ENCODE peak calls at places on chromosomes 13 and 19, in eight cellular contexts. One of them, this sample, is unnamed.

GRCh38 chr13:83825676-83826075 is 56.6 kb downstream of the SLITRK1 start:
- DNase-seq in left lung: no peak
- DNase-seq in spleen: no peak
- DNase-seq in colonic mucosa: no peak
- DNase-seq in pancreas: no peak
- DNase-seq in HCT116: no peak
- DNase-seq in naive thymus-derived CD4-positive, alpha-beta T cell: no peak
- DNase-seq in gastrocnemius medialis: no peak
- DNase-seq in this sample: no peak

GRCh38 chr13:99978781-99979452 is 2.7 kb upstream of the ZIC2 start:
- DNase-seq in left lung: peak; percentile 59
- DNase-seq in spleen: no peak
- DNase-seq in colonic mucosa: peak; percentile 24
- DNase-seq in pancreas: no peak
- DNase-seq in HCT116: no peak
- DNase-seq in naive thymus-derived CD4-positive, alpha-beta T cell: no peak
- DNase-seq in gastrocnemius medialis: no peak
- DNase-seq in this sample: no peak

GRCh38 chr19:44912854-44913253 is 1.6 kb upstream of the APOC1 start:
- DNase-seq in left lung: no peak
- DNase-seq in spleen: peak; percentile 89
- DNase-seq in colonic mucosa: no peak
- DNase-seq in pancreas: no peak
- DNase-seq in HCT116: no peak
- DNase-seq in naive thymus-derived CD4-positive, alpha-beta T cell: no peak
- DNase-seq in gastrocnemius medialis: peak; percentile 59
- DNase-seq in this sample: no peak

GRCh38 chr19:16295071-16295470 is 29.6 kb upstream of the KLF2 start:
- DNase-seq in left lung: no peak
- DNase-seq in spleen: no peak
- DNase-seq in colonic mucosa: no peak
- DNase-seq in pancreas: no peak
- DNase-seq in HCT116: no peak
- DNase-seq in naive thymus-derived CD4-positive, alpha-beta T cell: no peak
- DNase-seq in gastrocnemius medialis: no peak
- DNase-seq in this sample: no peak

GRCh38 chr19:41431426-41432386 is 4.5 kb upstream of the B3GNT8 start:
- DNase-seq in left lung: peak; percentile 67
- DNase-seq in spleen: no peak
- DNase-seq in colonic mucosa: no peak
- DNase-seq in pancreas: no peak
- DNase-seq in HCT116: no peak
- DNase-seq in naive thymus-derived CD4-positive, alpha-beta T cell: no peak
- DNase-seq in gastrocnemius medialis: peak; percentile 75
- DNase-seq in this sample: no peak

GRCh38 chr19:42407816-42408175 is 17.7 kb upstream of the CNFN start:
- DNase-seq in left lung: no peak
- DNase-seq in spleen: no peak
- DNase-seq in colonic mucosa: no peak
- DNase-seq in pancreas: no peak
- DNase-seq in HCT116: no peak
- DNase-seq in naive thymus-derived CD4-positive, alpha-beta T cell: no peak
- DNase-seq in gastrocnemius medialis: no peak
- DNase-seq in this sample: no peak

GRCh38 chr13:40550130-40550529 is 116.3 kb downstream of the FOXO1 start:
- DNase-seq in left lung: no peak
- DNase-seq in spleen: no peak
- DNase-seq in colonic mucosa: no peak
- DNase-seq in pancreas: no peak
- DNase-seq in HCT116: no peak
- DNase-seq in naive thymus-derived CD4-positive, alpha-beta T cell: no peak
- DNase-seq in gastrocnemius medialis: no peak
- DNase-seq in this sample: no peak

GRCh38 chr13:92316030-92316429 is 910.6 kb upstream of the GPC6 start:
- DNase-seq in left lung: no peak
- DNase-seq in spleen: no peak
- DNase-seq in colonic mucosa: no peak
- DNase-seq in pancreas: no peak
- DNase-seq in HCT116: no peak
- DNase-seq in naive thymus-derived CD4-positive, alpha-beta T cell: no peak
- DNase-seq in gastrocnemius medialis: no peak
- DNase-seq in this sample: no peak

GRCh38 chr13:76822691-76823267 is 63.4 kb downstream of the KCTD12 start:
- DNase-seq in left lung: no peak
- DNase-seq in spleen: no peak
- DNase-seq in colonic mucosa: no peak
- DNase-seq in pancreas: no peak
- DNase-seq in HCT116: no peak
- DNase-seq in naive thymus-derived CD4-positive, alpha-beta T cell: peak; percentile 36
- DNase-seq in gastrocnemius medialis: no peak
- DNase-seq in this sample: no peak

GRCh38 chr19:7862413-7862951 is 11.7 kb downstream of the PRR36 start:
- DNase-seq in left lung: peak; percentile 89
- DNase-seq in spleen: peak; percentile 87
- DNase-seq in colonic mucosa: peak; percentile 87
- DNase-seq in pancreas: peak; percentile 81
- DNase-seq in HCT116: peak; percentile 54
- DNase-seq in naive thymus-derived CD4-positive, alpha-beta T cell: peak; percentile 73
- DNase-seq in gastrocnemius medialis: no peak
- DNase-seq in this sample: peak; percentile 71

GRCh38 chr13:22455036-22455435 is 725.7 kb upstream of the SGCG start:
- DNase-seq in left lung: no peak
- DNase-seq in spleen: no peak
- DNase-seq in colonic mucosa: no peak
- DNase-seq in pancreas: no peak
- DNase-seq in HCT116: no peak
- DNase-seq in naive thymus-derived CD4-positive, alpha-beta T cell: no peak
- DNase-seq in gastrocnemius medialis: no peak
- DNase-seq in this sample: no peak

GRCh38 chr19:33497151-33497777 is 24.3 kb downstream of the PEPD start:
- DNase-seq in left lung: peak; percentile 50
- DNase-seq in spleen: peak; percentile 69
- DNase-seq in colonic mucosa: no peak
- DNase-seq in pancreas: peak; percentile 28
- DNase-seq in HCT116: no peak
- DNase-seq in naive thymus-derived CD4-positive, alpha-beta T cell: no peak
- DNase-seq in gastrocnemius medialis: no peak
- DNase-seq in this sample: no peak

GRCh38 chr13:105177265-105177900 is 1358.1 kb downstream of the EFNB2 start:
- DNase-seq in left lung: no peak
- DNase-seq in spleen: no peak
- DNase-seq in colonic mucosa: no peak
- DNase-seq in pancreas: no peak
- DNase-seq in HCT116: no peak
- DNase-seq in naive thymus-derived CD4-positive, alpha-beta T cell: no peak
- DNase-seq in gastrocnemius medialis: no peak
- DNase-seq in this sample: no peak

GRCh38 chr19:56960959-56961622 is 120.6 kb upstream of the PEG3 start:
- DNase-seq in left lung: no peak
- DNase-seq in spleen: no peak
- DNase-seq in colonic mucosa: no peak
- DNase-seq in pancreas: no peak
- DNase-seq in HCT116: no peak
- DNase-seq in naive thymus-derived CD4-positive, alpha-beta T cell: no peak
- DNase-seq in gastrocnemius medialis: no peak
- DNase-seq in this sample: no peak

GRCh38 chr19:13234518-13234917 is 84.3 kb downstream of the IER2 start:
- DNase-seq in left lung: no peak
- DNase-seq in spleen: peak; percentile 89
- DNase-seq in colonic mucosa: peak; percentile 83
- DNase-seq in pancreas: no peak
- DNase-seq in HCT116: peak; percentile 33
- DNase-seq in naive thymus-derived CD4-positive, alpha-beta T cell: peak; percentile 46
- DNase-seq in gastrocnemius medialis: no peak
- DNase-seq in this sample: peak; percentile 10

GRCh38 chr13:27678306-27679040 is 56.8 kb downstream of the POLR1D start:
- DNase-seq in left lung: no peak
- DNase-seq in spleen: no peak
- DNase-seq in colonic mucosa: peak; percentile 22
- DNase-seq in pancreas: no peak
- DNase-seq in HCT116: no peak
- DNase-seq in naive thymus-derived CD4-positive, alpha-beta T cell: no peak
- DNase-seq in gastrocnemius medialis: no peak
- DNase-seq in this sample: no peak

GRCh38 chr19:7971553-7972520 is 28.4 kb upstream of the TIMM44 start:
- DNase-seq in left lung: peak; percentile 79
- DNase-seq in spleen: peak; percentile 74
- DNase-seq in colonic mucosa: no peak
- DNase-seq in pancreas: no peak
- DNase-seq in HCT116: no peak
- DNase-seq in naive thymus-derived CD4-positive, alpha-beta T cell: no peak
- DNase-seq in gastrocnemius medialis: no peak
- DNase-seq in this sample: no peak

GRCh38 chr19:38658462-38659306 is 11.2 kb downstream of the ACTN4 start:
- DNase-seq in left lung: no peak
- DNase-seq in spleen: no peak
- DNase-seq in colonic mucosa: peak; percentile 70
- DNase-seq in pancreas: peak; percentile 42
- DNase-seq in HCT116: peak; percentile 83
- DNase-seq in naive thymus-derived CD4-positive, alpha-beta T cell: no peak
- DNase-seq in gastrocnemius medialis: peak; percentile 59
- DNase-seq in this sample: no peak

GRCh38 chr19:2798733-2799132 is 13.4 kb downstream of the THOP1 start:
- DNase-seq in left lung: peak; percentile 51
- DNase-seq in spleen: no peak
- DNase-seq in colonic mucosa: no peak
- DNase-seq in pancreas: no peak
- DNase-seq in HCT116: no peak
- DNase-seq in naive thymus-derived CD4-positive, alpha-beta T cell: no peak
- DNase-seq in gastrocnemius medialis: peak; percentile 51
- DNase-seq in this sample: no peak

GRCh38 chr19:50330365-50331078 is 1.3 kb upstream of the KCNC3 start:
- DNase-seq in left lung: peak; percentile 93
- DNase-seq in spleen: peak; percentile 95
- DNase-seq in colonic mucosa: peak; percentile 76
- DNase-seq in pancreas: peak; percentile 94
- DNase-seq in HCT116: peak; percentile 53
- DNase-seq in naive thymus-derived CD4-positive, alpha-beta T cell: peak; percentile 58
- DNase-seq in gastrocnemius medialis: peak; percentile 78
- DNase-seq in this sample: peak; percentile 64

GRCh38 chr13:90493667-90494066 is 853.8 kb upstream of the MIR17HG start:
- DNase-seq in left lung: no peak
- DNase-seq in spleen: no peak
- DNase-seq in colonic mucosa: no peak
- DNase-seq in pancreas: no peak
- DNase-seq in HCT116: no peak
- DNase-seq in naive thymus-derived CD4-positive, alpha-beta T cell: no peak
- DNase-seq in gastrocnemius medialis: no peak
- DNase-seq in this sample: no peak

GRCh38 chr19:35150445-35150844 is 4.1 kb upstream of the FXYD5 start:
- DNase-seq in left lung: no peak
- DNase-seq in spleen: no peak
- DNase-seq in colonic mucosa: no peak
- DNase-seq in pancreas: no peak
- DNase-seq in HCT116: no peak
- DNase-seq in naive thymus-derived CD4-positive, alpha-beta T cell: no peak
- DNase-seq in gastrocnemius medialis: no peak
- DNase-seq in this sample: no peak
- H3K4me1 ChIP-seq in left lung: peaks cover 29% of the 10 kb centered on the region
- H3K4me1 ChIP-seq in spleen: peaks cover 15% of the 10 kb centered on the region
- H3K4me1 ChIP-seq in colonic mucosa: no peaks in the 10 kb centered on the region
- H3K4me1 ChIP-seq in pancreas: no peaks in the 10 kb centered on the region
- H3K4me1 ChIP-seq in HCT116: peaks cover 9% of the 10 kb centered on the region
- H3K4me1 ChIP-seq in naive thymus-derived CD4-positive, alpha-beta T cell: peaks cover 6% of the 10 kb centered on the region
- H3K4me1 ChIP-seq in gastrocnemius medialis: no peaks in the 10 kb centered on the region
- H3K4me1 ChIP-seq in this sample: peaks cover 9% of the 10 kb centered on the region

DNA sequence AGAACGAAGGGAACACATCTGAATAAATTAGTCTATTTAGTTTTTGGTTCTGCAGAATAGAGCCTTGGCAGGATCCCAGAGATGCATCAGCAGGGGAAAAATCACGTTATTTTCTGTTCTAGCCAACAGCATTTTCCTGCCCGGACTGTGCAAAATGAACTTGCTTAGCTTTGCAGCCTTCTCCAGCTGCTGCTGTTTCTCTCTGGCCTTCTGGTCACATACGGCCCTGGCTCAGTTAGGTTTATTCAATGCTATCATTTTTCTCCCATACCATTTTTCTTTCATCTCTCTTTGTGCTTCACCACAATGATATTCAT is 110.4 kb upstream of the KL start:
- DNase-seq in left lung: no peak
- DNase-seq in spleen: no peak
- DNase-seq in colonic mucosa: peak; percentile 25
- DNase-seq in pancreas: no peak
- DNase-seq in HCT116: no peak
- DNase-seq in naive thymus-derived CD4-positive, alpha-beta T cell: no peak
- DNase-seq in gastrocnemius medialis: no peak
- DNase-seq in this sample: no peak
- H3K27me3 ChIP-seq in left lung: no peaks in the 10 kb centered on the region
- H3K27me3 ChIP-seq in spleen: no peaks in the 10 kb centered on the region
- H3K27me3 ChIP-seq in colonic mucosa: no peaks in the 10 kb centered on the region
- H3K27me3 ChIP-seq in pancreas: no peaks in the 10 kb centered on the region
- H3K27me3 ChIP-seq in HCT116: no peaks in the 10 kb centered on the region
- H3K27me3 ChIP-seq in naive thymus-derived CD4-positive, alpha-beta T cell: no peaks in the 10 kb centered on the region
- H3K27me3 ChIP-seq in gastrocnemius medialis: no peaks in the 10 kb centered on the region
- H3K27me3 ChIP-seq in this sample: no peaks in the 10 kb centered on the region

GRCh38 chr19:861099-861755 is 1.8 kb downstream of the CFD start:
- DNase-seq in left lung: no peak
- DNase-seq in spleen: peak; percentile 76
- DNase-seq in colonic mucosa: no peak
- DNase-seq in pancreas: peak; percentile 84
- DNase-seq in HCT116: no peak
- DNase-seq in naive thymus-derived CD4-positive, alpha-beta T cell: no peak
- DNase-seq in gastrocnemius medialis: no peak
- DNase-seq in this sample: no peak
- H3K4me3 ChIP-seq in left lung: no peak overlapping the region
- H3K4me3 ChIP-seq in spleen: peak overlapping the region; percentile 66
- H3K4me3 ChIP-seq in colonic mucosa: peak overlapping the region; percentile 32
- H3K4me3 ChIP-seq in pancreas: no peak overlapping the region
- H3K4me3 ChIP-seq in HCT116: peak overlapping the region; percentile 78
- H3K4me3 ChIP-seq in naive thymus-derived CD4-positive, alpha-beta T cell: no peak overlapping the region
- H3K4me3 ChIP-seq in gastrocnemius medialis: no peak overlapping the region
- H3K4me3 ChIP-seq in this sample: no peak overlapping the region

GRCh38 chr13:24273926-24274325 is 35.5 kb upstream of the C1QTNF9 start:
- DNase-seq in left lung: no peak
- DNase-seq in spleen: no peak
- DNase-seq in colonic mucosa: no peak
- DNase-seq in pancreas: no peak
- DNase-seq in HCT116: no peak
- DNase-seq in naive thymus-derived CD4-positive, alpha-beta T cell: no peak
- DNase-seq in gastrocnemius medialis: no peak
- DNase-seq in this sample: no peak

GRCh38 chr13:24272452-24273161 is 36.8 kb upstream of the C1QTNF9 start:
- DNase-seq in left lung: peak; percentile 77
- DNase-seq in spleen: peak; percentile 84
- DNase-seq in colonic mucosa: peak; percentile 42
- DNase-seq in pancreas: peak; percentile 64
- DNase-seq in HCT116: no peak
- DNase-seq in naive thymus-derived CD4-positive, alpha-beta T cell: no peak
- DNase-seq in gastrocnemius medialis: peak; percentile 20
- DNase-seq in this sample: no peak

GRCh38 chr13:24275041-24275440 is 34.3 kb upstream of the C1QTNF9 start:
- DNase-seq in left lung: no peak
- DNase-seq in spleen: no peak
- DNase-seq in colonic mucosa: no peak
- DNase-seq in pancreas: no peak
- DNase-seq in HCT116: no peak
- DNase-seq in naive thymus-derived CD4-positive, alpha-beta T cell: no peak
- DNase-seq in gastrocnemius medialis: no peak
- DNase-seq in this sample: no peak

GRCh38 chr13:24276310-24276709 is 33.1 kb upstream of the C1QTNF9 start:
- DNase-seq in left lung: no peak
- DNase-seq in spleen: no peak
- DNase-seq in colonic mucosa: no peak
- DNase-seq in pancreas: no peak
- DNase-seq in HCT116: no peak
- DNase-seq in naive thymus-derived CD4-positive, alpha-beta T cell: peak; percentile 62
- DNase-seq in gastrocnemius medialis: no peak
- DNase-seq in this sample: no peak

GRCh38 chr13:24274452-24274971 is 34.9 kb upstream of the C1QTNF9 start:
- DNase-seq in left lung: no peak
- DNase-seq in spleen: peak; percentile 89
- DNase-seq in colonic mucosa: no peak
- DNase-seq in pancreas: no peak
- DNase-seq in HCT116: no peak
- DNase-seq in naive thymus-derived CD4-positive, alpha-beta T cell: no peak
- DNase-seq in gastrocnemius medialis: no peak
- DNase-seq in this sample: peak; percentile 66
- H3K4me1 ChIP-seq in left lung: peaks cover 92% of the 10 kb centered on the region
- H3K4me1 ChIP-seq in spleen: peaks cover 93% of the 10 kb centered on the region
- H3K4me1 ChIP-seq in colonic mucosa: peaks cover 18% of the 10 kb centered on the region
- H3K4me1 ChIP-seq in pancreas: peaks cover 27% of the 10 kb centered on the region
- H3K4me1 ChIP-seq in HCT116: no peaks in the 10 kb centered on the region
- H3K4me1 ChIP-seq in naive thymus-derived CD4-positive, alpha-beta T cell: peaks cover 73% of the 10 kb centered on the region
- H3K4me1 ChIP-seq in gastrocnemius medialis: peaks cover 20% of the 10 kb centered on the region
- H3K4me1 ChIP-seq in this sample: peaks cover 71% of the 10 kb centered on the region